ENCODE peak calls at places on chromosomes 13 and 19, in eight cellular contexts. A, D, Q, H, W, B, X and M are unnamed samples.

GRCh38 chr13:26600345-26600761 is 42.9 kb downstream of the WASF3 start:
- DNase-seq in A (no peak), X (no peak), D (no peak), B (peak; percentile 17), W (peak; percentile 50), H (no peak), Q (no peak), M (no peak)

GRCh38 chr13:48749699-48750473 is 96.2 kb downstream of the CYSLTR2 start:
- DNase-seq in H (peak; percentile 60), Q (peak; percentile 59), X (peak; percentile 62), W (peak; percentile 98), B (peak; percentile 99), D (peak; percentile 44), A (peak; percentile 99), M (peak; percentile 89)

GRCh38 chr19:40365010-40365409 is 16.5 kb downstream of the PLD3 start:
- DNase-seq in A (no peak), B (no peak), H (no peak), D (no peak), W (no peak), X (no peak), Q (no peak), M (no peak)

GRCh38 chr13:91647361-91647970 is 249.0 kb downstream of the GPC5 start:
- DNase-seq in Q (no peak), D (no peak), A (peak; percentile 19), W (no peak), B (no peak), H (no peak), X (no peak), M (peak; percentile 34)

GRCh38 chr13:42553098-42554046 is 20.6 kb upstream of the TNFSF11 start:
- DNase-seq in D (no peak), W (peak; percentile 30), A (peak; percentile 37), H (no peak), B (peak; percentile 94), Q (no peak), X (no peak), M (no peak)

GRCh38 chr19:46907880-46908279 is 47.1 kb downstream of the ARHGAP35 start:
- DNase-seq in W (no peak), Q (no peak), D (no peak), X (no peak), B (no peak), H (no peak), A (no peak), M (no peak)

GRCh38 chr19:13835791-13836723 is 40.8 kb downstream of the ZSWIM4 start:
- DNase-seq in W (peak; percentile 44), B (no peak), Q (no peak), A (peak; percentile 29), H (no peak), D (no peak), X (no peak), M (no peak)

GRCh38 chr13:52085416-52085815 is 43.5 kb downstream of the NEK5 start:
- DNase-seq in W (peak; percentile 61), A (peak; percentile 81), H (no peak), D (no peak), X (no peak), Q (no peak), B (peak; percentile 71), M (no peak)

GRCh38 chr13:93066187-93066586 is 160.4 kb upstream of the GPC6 start:
- DNase-seq in A (peak; percentile 58), D (no peak), W (peak; percentile 12), Q (no peak), H (no peak), X (no peak), B (peak; percentile 86), M (no peak)

GRCh38 chr13:100197591-100198365 is 108.9 kb downstream of the PCCA start:
- DNase-seq in H (no peak), X (peak; percentile 73), Q (no peak), W (no peak), A (peak; percentile 15), B (no peak), D (no peak), M (no peak)